ENCODE peak calls at places on chromosomes 1 and 21, in six cellular contexts. F is cardiac muscle cell, C is stomach, T is DND-41, Y is endodermal cell, S is RWPE1. K is an unnamed sample.

GRCh38 chr1:101200513-101200912 is 36.3 kb upstream of the S1PR1 start:
- DNase-seq in F (no peak), C (no peak), T (no peak), Y (peak), S (peak), K (no peak)

GRCh38 chr1:230215529-230215928 is 148.5 kb downstream of the GALNT2 start:
- DNase-seq in F (no peak), C (no peak), T (no peak), Y (no peak), S (no peak), K (no peak)

GRCh38 chr1:170823120-170823519 is 112.2 kb upstream of the MROH9 start:
- DNase-seq in F (no peak), C (no peak), T (no peak), Y (no peak), S (no peak), K (no peak)

GRCh38 chr1:29415156-29415830 is 179.0 kb downstream of the PTPRU start:
- DNase-seq in F (peak), C (no peak), T (peak), Y (peak), S (peak), K (peak)

GRCh38 chr1:202615501-202616354 is 94.5 kb downstream of the SYT2 start:
- DNase-seq in F (peak), C (no peak), T (no peak), Y (peak), S (no peak), K (peak)

GRCh38 chr1:102550729-102551384 is 554.1 kb upstream of the OLFM3 start:
- DNase-seq in F (peak), C (no peak), T (peak), Y (peak), S (no peak), K (peak)

GRCh38 chr1:12053752-12054548 is 9.2 kb upstream of the TNFRSF8 start:
- DNase-seq in F (no peak), C (no peak), T (no peak), Y (no peak), S (no peak), K (no peak)

GRCh38 chr1:23385119-23385621 is 15.5 kb upstream of the ZNF436 start:
- DNase-seq in F (no peak), C (no peak), T (no peak), Y (peak), S (no peak), K (no peak)

GRCh38 chr1:76620371-76620770 is 246.9 kb upstream of the ST6GALNAC5 start:
- DNase-seq in F (no peak), C (no peak), T (no peak), Y (no peak), S (no peak), K (no peak)

GRCh38 chr1:56404066-56404465 is 175.3 kb downstream of the PLPP3 start:
- DNase-seq in F (no peak), C (no peak), T (no peak), Y (no peak), S (no peak), K (no peak)

GRCh38 chr1:11831945-11832725 is 15.4 kb downstream of the NPPA start:
- DNase-seq in F (no peak), C (no peak), T (no peak), Y (no peak), S (no peak), K (no peak)

GRCh38 chr1:167718926-167719691 is 2.7 kb upstream of the MPZL1 start:
- DNase-seq in F (no peak), C (no peak), T (no peak), Y (peak), S (no peak), K (no peak)

GRCh38 chr1:89941110-89941770 is 53.7 kb upstream of the ZNF326 start:
- DNase-seq in F (no peak), C (no peak), T (peak), Y (no peak), S (no peak), K (no peak)

GRCh38 chr1:246139745-246140182 is 367.3 kb downstream of the SMYD3 start:
- DNase-seq in F (no peak), C (no peak), T (no peak), Y (no peak), S (peak), K (no peak)

GRCh38 chr1:102566182-102566581 is 542.1 kb downstream of the COL11A1 start:
- DNase-seq in F (no peak), C (no peak), T (no peak), Y (no peak), S (no peak), K (peak)

GRCh38 chr1:157227700-157228099 is 89.5 kb upstream of the ETV3 start:
- DNase-seq in F (no peak), C (no peak), T (no peak), Y (no peak), S (no peak), K (no peak)

GRCh38 chr1:74396942-74397341 is 115.5 kb downstream of the LRRC53 start:
- DNase-seq in F (peak), C (no peak), T (no peak), Y (no peak), S (no peak), K (no peak)
- H3K27ac ChIP-seq in F (peak), C (no peak), T (no peak), Y (no peak), S (no peak), K (no peak)

GRCh38 chr1:77834771-77835334 is 53.6 kb upstream of the NEXN start:
- DNase-seq in F (peak), C (no peak), T (no peak), Y (no peak), S (no peak), K (no peak)
- H3K27ac ChIP-seq in F (peak), C (no peak), T (no peak), Y (no peak), S (no peak), K (no peak)

GRCh38 chr1:41343790-41344679 is 17.2 kb upstream of the FOXO6 start:
- DNase-seq in F (no peak), C (no peak), T (no peak), Y (peak), S (no peak), K (no peak)
- H3K27ac ChIP-seq in F (no peak), C (no peak), T (no peak), Y (no peak), S (no peak), K (no peak)

GRCh38 chr1:17441265-17441992 is 2.0 kb upstream of the RCC2 start:
- DNase-seq in F (no peak), C (no peak), T (peak), Y (no peak), S (peak), K (peak)
- H3K27ac ChIP-seq in F (no peak), C (no peak), T (peak), Y (no peak), S (peak), K (peak)

GRCh38 chr1:53430779-53431178 is 28.4 kb upstream of the DMRTB1 start:
- DNase-seq in F (no peak), C (no peak), T (no peak), Y (peak), S (no peak), K (no peak)

GRCh38 chr1:53431244-53431643 is 28.0 kb upstream of the DMRTB1 start:
- DNase-seq in F (no peak), C (no peak), T (no peak), Y (no peak), S (no peak), K (no peak)

GRCh38 chr1:53438427-53439336 is 20.5 kb upstream of the DMRTB1 start:
- DNase-seq in F (no peak), C (no peak), T (no peak), Y (no peak), S (no peak), K (no peak)

GRCh38 chr1:53431725-53432306 is 27.4 kb upstream of the DMRTB1 start:
- DNase-seq in F (no peak), C (no peak), T (no peak), Y (no peak), S (no peak), K (no peak)

GRCh38 chr1:53435151-53435550 is 24.0 kb upstream of the DMRTB1 start:
- DNase-seq in F (no peak), C (no peak), T (no peak), Y (no peak), S (no peak), K (no peak)
- H3K27ac ChIP-seq in F (no peak), C (no peak), T (no peak), Y (no peak), S (no peak), K (no peak)

DNA sequence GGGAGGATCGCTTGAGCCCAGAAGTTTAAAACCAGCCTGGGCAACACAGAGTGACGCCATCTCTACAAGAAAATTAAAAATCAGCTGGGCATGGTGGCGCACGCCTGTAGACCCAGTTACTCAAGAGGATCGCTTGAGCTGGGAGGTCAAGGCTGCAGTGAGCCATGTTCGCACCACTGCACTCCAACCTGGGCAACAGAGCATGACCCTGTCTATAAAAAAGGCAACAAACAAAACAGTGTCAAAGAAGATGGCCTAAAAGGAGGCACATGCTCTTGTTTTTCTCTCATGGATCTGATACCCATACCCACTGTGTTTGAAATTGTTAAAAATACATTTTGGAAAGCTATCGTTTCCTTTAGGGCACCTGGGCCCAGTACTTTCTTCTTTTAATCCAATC is 191.7 kb downstream of the SLC45A1 start:
- DNase-seq in F (no peak), C (no peak), T (no peak), Y (no peak), S (no peak), K (no peak)
- H3K27ac ChIP-seq in F (no peak), C (no peak), T (no peak), Y (no peak), S (no peak), K (no peak)

GRCh38 chr21:43322805-43323204 is 104.1 kb downstream of the SIK1 start:
- DNase-seq in F (no peak), C (no peak), T (peak), Y (no peak), S (no peak), K (no peak)
- H3K27ac ChIP-seq in F (no peak), C (peak), T (no peak), Y (no peak), S (peak), K (no peak)